ENCODE peak calls at places on chromosomes 11 and 22, in ten cellular contexts. One of them, this sample, is unnamed.

GRCh38 chr11:29629281-29629680 is 387.5 kb downstream of the KCNA4 start:
- DNase-seq in gastrocnemius medialis: no peak
- DNase-seq in neural crest cell: no peak
- DNase-seq in heart left ventricle: no peak
- DNase-seq in psoas muscle: no peak
- DNase-seq in colonic mucosa: no peak
- DNase-seq in nephron progenitor cell: no peak
- DNase-seq in prostate gland: no peak
- DNase-seq in dorsolateral prefrontal cortex: no peak
- DNase-seq in SK-N-SH: no peak
- DNase-seq in this sample: no peak

GRCh38 chr11:119196833-119197483 is 9.2 kb upstream of the CBL start:
- DNase-seq in gastrocnemius medialis: peak
- DNase-seq in neural crest cell: peak
- DNase-seq in heart left ventricle: peak
- DNase-seq in psoas muscle: no peak
- DNase-seq in colonic mucosa: peak
- DNase-seq in nephron progenitor cell: peak
- DNase-seq in prostate gland: peak
- DNase-seq in dorsolateral prefrontal cortex: peak
- DNase-seq in SK-N-SH: peak
- DNase-seq in this sample: no peak

GRCh38 chr11:14127679-14128078 is 165.2 kb downstream of the SPON1 start:
- DNase-seq in gastrocnemius medialis: no peak
- DNase-seq in neural crest cell: no peak
- DNase-seq in heart left ventricle: no peak
- DNase-seq in psoas muscle: no peak
- DNase-seq in colonic mucosa: no peak
- DNase-seq in nephron progenitor cell: no peak
- DNase-seq in prostate gland: no peak
- DNase-seq in dorsolateral prefrontal cortex: no peak
- DNase-seq in SK-N-SH: no peak
- DNase-seq in this sample: no peak

GRCh38 chr11:57331720-57332119 is 4.0 kb downstream of the SSRP1 start:
- DNase-seq in gastrocnemius medialis: no peak
- DNase-seq in neural crest cell: no peak
- DNase-seq in heart left ventricle: no peak
- DNase-seq in psoas muscle: no peak
- DNase-seq in colonic mucosa: no peak
- DNase-seq in nephron progenitor cell: no peak
- DNase-seq in prostate gland: no peak
- DNase-seq in dorsolateral prefrontal cortex: no peak
- DNase-seq in SK-N-SH: no peak
- DNase-seq in this sample: no peak

GRCh38 chr11:9803685-9804413 is 140.0 kb downstream of the SWAP70 start:
- DNase-seq in gastrocnemius medialis: no peak
- DNase-seq in neural crest cell: no peak
- DNase-seq in heart left ventricle: no peak
- DNase-seq in psoas muscle: no peak
- DNase-seq in colonic mucosa: no peak
- DNase-seq in nephron progenitor cell: no peak
- DNase-seq in prostate gland: peak
- DNase-seq in dorsolateral prefrontal cortex: no peak
- DNase-seq in SK-N-SH: no peak
- DNase-seq in this sample: no peak

GRCh38 chr22:25747245-25747944 is 5.4 kb downstream of the MYO18B start:
- DNase-seq in gastrocnemius medialis: peak
- DNase-seq in neural crest cell: no peak
- DNase-seq in heart left ventricle: no peak
- DNase-seq in psoas muscle: peak
- DNase-seq in colonic mucosa: no peak
- DNase-seq in nephron progenitor cell: no peak
- DNase-seq in prostate gland: no peak
- DNase-seq in dorsolateral prefrontal cortex: no peak
- DNase-seq in SK-N-SH: peak
- DNase-seq in this sample: no peak

GRCh38 chr11:65187971-65188461 is 6.3 kb downstream of the CAPN1 start:
- DNase-seq in gastrocnemius medialis: no peak
- DNase-seq in neural crest cell: no peak
- DNase-seq in heart left ventricle: no peak
- DNase-seq in psoas muscle: no peak
- DNase-seq in colonic mucosa: no peak
- DNase-seq in nephron progenitor cell: no peak
- DNase-seq in prostate gland: no peak
- DNase-seq in dorsolateral prefrontal cortex: no peak
- DNase-seq in SK-N-SH: no peak
- DNase-seq in this sample: no peak

GRCh38 chr11:2096919-2097301 is 42.3 kb downstream of the IGF2 start:
- DNase-seq in gastrocnemius medialis: no peak
- DNase-seq in neural crest cell: no peak
- DNase-seq in heart left ventricle: no peak
- DNase-seq in psoas muscle: peak
- DNase-seq in colonic mucosa: no peak
- DNase-seq in nephron progenitor cell: no peak
- DNase-seq in prostate gland: no peak
- DNase-seq in dorsolateral prefrontal cortex: no peak
- DNase-seq in SK-N-SH: no peak
- DNase-seq in this sample: no peak

DNA sequence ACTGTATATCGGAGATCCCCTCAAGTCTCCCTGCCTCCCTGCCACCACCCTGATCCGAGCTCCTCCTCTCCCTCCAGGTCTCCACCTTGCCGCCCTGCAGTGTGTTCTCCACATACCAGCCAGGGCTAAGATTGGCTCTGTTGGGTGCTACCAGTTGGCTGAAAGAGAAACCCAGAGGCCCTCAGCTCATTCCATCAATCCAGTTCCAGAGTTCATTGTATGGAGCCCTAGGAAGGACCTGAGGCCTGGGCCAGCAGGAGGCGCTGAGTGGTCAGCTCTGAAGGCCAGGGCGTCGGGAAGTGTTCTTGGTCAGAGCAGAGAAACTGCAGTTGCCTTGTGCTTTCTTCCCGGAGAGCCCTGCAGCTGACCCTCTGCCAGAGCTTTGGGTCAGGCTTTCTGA is 2.2 kb upstream of the TOP3B start:
- DNase-seq in gastrocnemius medialis: no peak
- DNase-seq in neural crest cell: peak
- DNase-seq in heart left ventricle: no peak
- DNase-seq in psoas muscle: no peak
- DNase-seq in colonic mucosa: no peak
- DNase-seq in nephron progenitor cell: peak
- DNase-seq in prostate gland: no peak
- DNase-seq in dorsolateral prefrontal cortex: no peak
- DNase-seq in SK-N-SH: no peak
- DNase-seq in this sample: no peak
- TF ChIP-seq CTCF in gastrocnemius medialis: no peak
- TF ChIP-seq CTCF in neural crest cell: no peak
- TF ChIP-seq CTCF in heart left ventricle: peak
- TF ChIP-seq CTCF in psoas muscle: no peak
- TF ChIP-seq CTCF in colonic mucosa: no peak
- TF ChIP-seq CTCF in nephron progenitor cell: peak
- TF ChIP-seq CTCF in prostate gland: no peak
- TF ChIP-seq CTCF in dorsolateral prefrontal cortex: no peak
- TF ChIP-seq CTCF in SK-N-SH: peak
- TF ChIP-seq CTCF in this sample: peak

DNA sequence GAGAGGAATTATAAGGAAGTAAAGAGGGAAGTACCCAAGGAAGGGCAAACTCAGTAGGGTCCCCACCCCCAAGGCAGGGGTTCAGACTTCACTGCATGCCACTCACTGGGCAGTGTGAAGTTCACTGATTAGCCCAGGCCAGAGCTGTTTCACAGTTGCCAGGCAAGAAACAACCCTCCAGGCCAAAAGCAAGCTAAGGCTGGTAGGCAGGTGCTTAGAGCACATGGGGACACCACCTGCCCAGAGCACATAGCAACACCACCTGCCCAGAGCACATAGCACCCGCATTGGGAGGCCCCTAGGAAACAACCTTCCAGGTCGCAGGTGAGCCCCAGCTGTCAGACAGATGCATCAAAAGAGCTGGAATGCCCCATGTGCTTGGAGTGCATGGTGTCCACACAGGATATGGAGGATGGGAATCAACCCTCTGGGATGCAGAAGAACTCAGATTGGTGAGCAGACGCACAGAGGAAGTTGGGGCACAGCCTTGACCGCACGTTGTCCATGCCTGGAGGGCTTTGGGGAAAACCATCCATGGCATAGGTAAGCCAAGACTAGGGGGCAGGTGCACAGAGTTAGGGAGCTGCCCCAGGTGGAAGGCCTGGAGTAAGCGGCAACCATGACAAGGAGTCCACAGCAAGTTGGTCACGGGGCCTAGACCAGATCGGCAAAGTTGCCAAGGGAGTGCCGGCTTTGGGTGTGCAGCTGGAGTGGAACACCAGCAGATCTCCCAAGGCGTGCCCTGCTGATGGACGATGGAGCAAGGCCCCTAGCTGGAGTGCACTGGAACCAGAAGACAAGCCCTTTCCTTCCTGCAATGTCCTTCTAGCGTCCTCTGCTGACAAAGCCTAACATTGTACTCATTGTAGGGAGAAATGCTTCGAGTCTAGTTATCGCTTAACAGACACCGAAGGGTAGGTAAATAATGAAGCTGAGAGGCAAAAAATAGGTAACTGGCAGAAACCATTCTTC is 7.8 kb upstream of the TMEM216 start:
- DNase-seq in gastrocnemius medialis: no peak
- DNase-seq in neural crest cell: no peak
- DNase-seq in heart left ventricle: no peak
- DNase-seq in psoas muscle: no peak
- DNase-seq in colonic mucosa: no peak
- DNase-seq in nephron progenitor cell: no peak
- DNase-seq in prostate gland: no peak
- DNase-seq in dorsolateral prefrontal cortex: no peak
- DNase-seq in SK-N-SH: no peak
- DNase-seq in this sample: no peak
- TF ChIP-seq CTCF in gastrocnemius medialis: no peak
- TF ChIP-seq CTCF in neural crest cell: no peak
- TF ChIP-seq CTCF in heart left ventricle: no peak
- TF ChIP-seq CTCF in psoas muscle: no peak
- TF ChIP-seq CTCF in colonic mucosa: no peak
- TF ChIP-seq CTCF in nephron progenitor cell: no peak
- TF ChIP-seq CTCF in prostate gland: no peak
- TF ChIP-seq CTCF in dorsolateral prefrontal cortex: no peak
- TF ChIP-seq CTCF in SK-N-SH: no peak
- TF ChIP-seq CTCF in this sample: no peak

DNA sequence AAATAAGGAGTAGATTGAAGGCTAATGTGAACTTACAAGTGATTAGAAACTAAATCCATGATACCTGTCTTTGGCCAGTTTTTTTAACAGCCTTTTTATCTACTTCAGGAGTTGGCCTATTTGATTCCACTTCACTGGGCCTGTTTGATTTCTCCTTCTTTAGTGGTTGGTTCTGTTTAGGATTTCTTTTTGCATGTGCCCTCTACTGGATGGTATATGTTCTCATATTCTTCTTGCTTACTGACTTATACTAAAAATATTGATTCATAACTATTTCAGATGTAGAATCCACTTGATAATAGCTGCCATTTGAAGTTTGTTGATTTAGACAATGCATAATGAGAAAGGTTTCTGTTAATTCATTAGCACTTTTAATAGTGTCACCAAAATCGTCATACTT is 53.9 kb downstream of the USP47 start:
- DNase-seq in gastrocnemius medialis: no peak
- DNase-seq in neural crest cell: no peak
- DNase-seq in heart left ventricle: no peak
- DNase-seq in psoas muscle: no peak
- DNase-seq in colonic mucosa: no peak
- DNase-seq in nephron progenitor cell: no peak
- DNase-seq in prostate gland: no peak
- DNase-seq in dorsolateral prefrontal cortex: no peak
- DNase-seq in SK-N-SH: no peak
- DNase-seq in this sample: no peak
- TF ChIP-seq CTCF in gastrocnemius medialis: no peak
- TF ChIP-seq CTCF in neural crest cell: no peak
- TF ChIP-seq CTCF in heart left ventricle: no peak
- TF ChIP-seq CTCF in psoas muscle: no peak
- TF ChIP-seq CTCF in colonic mucosa: no peak
- TF ChIP-seq CTCF in nephron progenitor cell: no peak
- TF ChIP-seq CTCF in prostate gland: no peak
- TF ChIP-seq CTCF in dorsolateral prefrontal cortex: no peak
- TF ChIP-seq CTCF in SK-N-SH: peak
- TF ChIP-seq CTCF in this sample: no peak

DNA sequence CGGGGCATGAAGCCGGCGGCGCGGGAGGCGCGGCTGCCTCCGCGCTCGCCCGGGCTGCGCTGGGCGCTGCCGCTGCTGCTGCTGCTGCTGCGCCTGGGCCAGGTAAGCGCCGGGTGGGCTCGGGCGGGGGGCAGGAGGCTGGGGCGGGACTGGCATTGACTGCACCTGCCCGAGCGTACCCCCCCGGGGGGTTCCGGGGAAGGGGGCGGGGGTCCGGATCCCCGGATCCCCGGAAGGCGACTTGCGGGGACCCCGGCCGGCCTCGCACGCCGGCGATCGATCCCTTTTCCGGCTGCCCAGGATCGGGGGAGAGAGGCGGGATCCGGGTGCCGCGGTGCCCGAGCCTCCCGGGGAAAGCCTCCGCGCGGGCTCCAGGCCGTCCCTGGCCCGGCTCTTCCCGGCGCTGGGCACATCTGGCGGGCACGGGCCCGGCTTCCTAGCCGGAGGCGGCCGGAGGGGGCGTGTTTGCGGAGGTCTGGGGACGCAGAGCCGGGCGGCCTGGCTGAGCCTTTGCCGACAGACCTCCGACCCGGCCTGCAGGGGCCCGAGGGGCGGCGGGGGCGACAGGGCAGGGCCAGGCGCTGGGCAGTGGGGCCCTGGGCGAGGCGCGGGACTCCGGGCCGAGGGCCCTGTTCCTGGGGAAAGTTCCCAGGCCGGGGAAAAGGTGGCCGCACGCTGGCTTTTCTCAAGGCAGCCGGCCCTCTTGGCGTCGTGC is 705 bp downstream of the PTPRJ start:
- DNase-seq in gastrocnemius medialis: no peak
- DNase-seq in neural crest cell: peak
- DNase-seq in heart left ventricle: peak
- DNase-seq in psoas muscle: peak
- DNase-seq in colonic mucosa: peak
- DNase-seq in nephron progenitor cell: peak
- DNase-seq in prostate gland: no peak
- DNase-seq in dorsolateral prefrontal cortex: no peak
- DNase-seq in SK-N-SH: peak
- DNase-seq in this sample: peak
- TF ChIP-seq CTCF in gastrocnemius medialis: no peak
- TF ChIP-seq CTCF in neural crest cell: peak
- TF ChIP-seq CTCF in heart left ventricle: peak
- TF ChIP-seq CTCF in psoas muscle: peak
- TF ChIP-seq CTCF in colonic mucosa: no peak
- TF ChIP-seq CTCF in nephron progenitor cell: no peak
- TF ChIP-seq CTCF in prostate gland: no peak
- TF ChIP-seq CTCF in dorsolateral prefrontal cortex: peak
- TF ChIP-seq CTCF in SK-N-SH: peak
- TF ChIP-seq CTCF in this sample: peak